ENCODE peak calls at places on chromosomes 7 and 10, in six cellular contexts. F is NCI-H1436 treated with DMSO at 0.1 percent for 48 hours, W is NCI-H345, C is AG04450, Z is HuH-7, X is psoas muscle. E is an unnamed sample.

GRCh38 chr7:127532151-127532550 is 53.2 kb downstream of the GCC1 start:
- DNase-seq in F (no peak), W (no peak), C (no peak), Z (no peak), X (no peak), E (no peak)

GRCh38 chr10:67943917-67944316 is 59.5 kb downstream of the SIRT1 start:
- DNase-seq in F (no peak), W (no peak), C (no peak), Z (no peak), X (no peak), E (no peak)

GRCh38 chr10:87700031-87700796 is 40.5 kb downstream of the PAPSS2 start:
- DNase-seq in F (no peak), W (no peak), C (no peak), Z (no peak), X (no peak), E (peak; percentile 47)

GRCh38 chr10:113921571-113922370 is 67.3 kb downstream of the NHLRC2 start:
- DNase-seq in F (no peak), W (no peak), C (no peak), Z (no peak), X (no peak), E (no peak)

GRCh38 chr10:108789911-108790310 is 1133.4 kb downstream of the XPNPEP1 start:
- DNase-seq in F (no peak), W (no peak), C (no peak), Z (no peak), X (no peak), E (no peak)

GRCh38 chr7:143399151-143399550 is 9.5 kb downstream of the EPHA1 start:
- DNase-seq in F (no peak), W (no peak), C (no peak), Z (no peak), X (no peak), E (no peak)

GRCh38 chr10:101838416-101838970 is 5.1 kb downstream of the KCNIP2 start:
- DNase-seq in F (no peak), W (no peak), C (no peak), Z (no peak), X (no peak), E (no peak)

GRCh38 chr10:62585211-62585758 is 211.1 kb downstream of the ZNF365 start:
- DNase-seq in F (no peak), W (no peak), C (no peak), Z (no peak), X (no peak), E (no peak)

GRCh38 chr7:88628363-88629085 is 131.0 kb upstream of the ZNF804B start:
- DNase-seq in F (no peak), W (no peak), C (no peak), Z (no peak), X (no peak), E (no peak)

GRCh38 chr10:13842119-13842518 is 255.4 kb downstream of the PRPF18 start:
- DNase-seq in F (no peak), W (no peak), C (no peak), Z (no peak), X (no peak), E (no peak)

GRCh38 chr10:101273736-101274135 is 44.5 kb upstream of the LBX1 start:
- DNase-seq in F (no peak), W (no peak), C (no peak), Z (no peak), X (no peak), E (no peak)

GRCh38 chr7:98346515-98347069 is 54.3 kb downstream of the BAIAP2L1 start:
- DNase-seq in F (no peak), W (no peak), C (no peak), Z (no peak), X (no peak), E (no peak)

GRCh38 chr10:70759769-70760168 is 25.4 kb downstream of the TBATA start:
- DNase-seq in F (no peak), W (no peak), C (no peak), Z (no peak), X (no peak), E (no peak)

GRCh38 chr7:127536426-127537152 is 48.8 kb downstream of the GCC1 start:
- DNase-seq in F (no peak), W (no peak), C (no peak), Z (no peak), X (no peak), E (no peak)

GRCh38 chr7:119472398-119473038 is 800.5 kb upstream of the KCND2 start:
- DNase-seq in F (peak; percentile 57), W (peak; percentile 87), C (no peak), Z (no peak), X (no peak), E (no peak)

GRCh38 chr7:152085116-152085515 is 59.6 kb downstream of the GALNT11 start:
- DNase-seq in F (no peak), W (no peak), C (no peak), Z (no peak), X (no peak), E (no peak)

GRCh38 chr7:144468990-144469732 is 65.7 kb upstream of the NOBOX start:
- DNase-seq in F (no peak), W (no peak), C (no peak), Z (no peak), X (no peak), E (no peak)

GRCh38 chr7:131010714-131011436 is 276.9 kb upstream of the KLF14 start:
- DNase-seq in F (no peak), W (no peak), C (no peak), Z (no peak), X (no peak), E (no peak)

GRCh38 chr10:69215405-69216176 is 4.5 kb upstream of the HKDC1 start:
- DNase-seq in F (no peak), W (no peak), C (no peak), Z (no peak), X (no peak), E (no peak)

GRCh38 chr10:76133597-76134255 is 702.3 kb downstream of the LRMDA start:
- DNase-seq in F (peak; percentile 17), W (peak; percentile 74), C (no peak), Z (no peak), X (no peak), E (no peak)

GRCh38 chr7:93910076-93910994 is 4.0 kb downstream of the GNGT1 start:
- DNase-seq in F (no peak), W (no peak), C (peak; percentile 27), Z (no peak), X (peak; percentile 50), E (no peak)

GRCh38 chr10:86706401-86706841 is 38.1 kb downstream of the LDB3 start:
- DNase-seq in F (no peak), W (no peak), C (no peak), Z (no peak), X (peak; percentile 76), E (no peak)

GRCh38 chr7:149856-150636 is 42.3 kb upstream of the FAM20C start:
- DNase-seq in F (no peak), W (no peak), C (no peak), Z (no peak), X (peak; percentile 79), E (no peak)

E was measured in GM04504.